ENCODE peak calls at places on chromosomes 13 and 19, in eight cellular contexts. One of them, this sample, is unnamed.

GRCh38 chr19:23957660-23958281 is 43.1 kb downstream of the ZNF726 start:
- DNase-seq in AG04450: peak; percentile 34
- DNase-seq in epithelial cell of esophagus: peak; percentile 89
- DNase-seq in epithelial cell of proximal tubule: peak; percentile 43
- DNase-seq in RWPE1: peak; percentile 76
- DNase-seq in HFFc6: peak; percentile 95
- DNase-seq in dorsolateral prefrontal cortex: no peak
- DNase-seq in lower leg skin: no peak
- DNase-seq in this sample: no peak

GRCh38 chr13:49116873-49117272 is 103.3 kb upstream of the MLNR start:
- DNase-seq in AG04450: no peak
- DNase-seq in epithelial cell of proximal tubule: no peak
- DNase-seq in lower leg skin: no peak
- DNase-seq in RWPE1: no peak
- DNase-seq in dorsolateral prefrontal cortex: no peak
- DNase-seq in HFFc6: no peak
- DNase-seq in epithelial cell of esophagus: no peak
- DNase-seq in this sample: no peak

GRCh38 chr13:29743229-29743786 is 107.1 kb downstream of the UBL3 start:
- DNase-seq in AG04450: peak; percentile 43
- DNase-seq in HFFc6: peak; percentile 66
- DNase-seq in dorsolateral prefrontal cortex: no peak
- DNase-seq in lower leg skin: peak; percentile 88
- DNase-seq in epithelial cell of proximal tubule: peak; percentile 48
- DNase-seq in RWPE1: no peak
- DNase-seq in epithelial cell of esophagus: peak; percentile 13
- DNase-seq in this sample: no peak

GRCh38 chr13:31896427-31896826 is 135.1 kb upstream of the FRY start:
- DNase-seq in epithelial cell of esophagus: no peak
- DNase-seq in RWPE1: no peak
- DNase-seq in dorsolateral prefrontal cortex: no peak
- DNase-seq in lower leg skin: no peak
- DNase-seq in epithelial cell of proximal tubule: no peak
- DNase-seq in AG04450: no peak
- DNase-seq in HFFc6: peak; percentile 33
- DNase-seq in this sample: no peak

GRCh38 chr13:114112826-114113322 is 19.5 kb downstream of the RASA3 start:
- DNase-seq in epithelial cell of proximal tubule: no peak
- DNase-seq in epithelial cell of esophagus: no peak
- DNase-seq in dorsolateral prefrontal cortex: peak; percentile 33
- DNase-seq in RWPE1: no peak
- DNase-seq in HFFc6: no peak
- DNase-seq in lower leg skin: peak; percentile 72
- DNase-seq in AG04450: no peak
- DNase-seq in this sample: no peak

GRCh38 chr19:29777916-29778315 is 33.9 kb upstream of the CCNE1 start:
- DNase-seq in epithelial cell of proximal tubule: no peak
- DNase-seq in AG04450: no peak
- DNase-seq in RWPE1: no peak
- DNase-seq in lower leg skin: no peak
- DNase-seq in HFFc6: no peak
- DNase-seq in epithelial cell of esophagus: no peak
- DNase-seq in dorsolateral prefrontal cortex: no peak
- DNase-seq in this sample: no peak

GRCh38 chr13:113746671-113747070 is 12.4 kb upstream of the TMEM255B start:
- DNase-seq in AG04450: no peak
- DNase-seq in RWPE1: no peak
- DNase-seq in lower leg skin: no peak
- DNase-seq in dorsolateral prefrontal cortex: no peak
- DNase-seq in epithelial cell of esophagus: no peak
- DNase-seq in HFFc6: no peak
- DNase-seq in epithelial cell of proximal tubule: no peak
- DNase-seq in this sample: no peak

GRCh38 chr19:29503140-29503758 is 22.5 kb upstream of the VSTM2B start:
- DNase-seq in RWPE1: no peak
- DNase-seq in lower leg skin: no peak
- DNase-seq in epithelial cell of proximal tubule: no peak
- DNase-seq in dorsolateral prefrontal cortex: peak; percentile 32
- DNase-seq in AG04450: no peak
- DNase-seq in HFFc6: no peak
- DNase-seq in epithelial cell of esophagus: no peak
- DNase-seq in this sample: no peak

GRCh38 chr19:45768644-45769053 is 403 bp downstream of the SIX5 start:
- DNase-seq in epithelial cell of esophagus: peak; percentile 65
- DNase-seq in RWPE1: peak; percentile 59
- DNase-seq in lower leg skin: no peak
- DNase-seq in HFFc6: no peak
- DNase-seq in dorsolateral prefrontal cortex: no peak
- DNase-seq in AG04450: no peak
- DNase-seq in epithelial cell of proximal tubule: no peak
- DNase-seq in this sample: no peak

GRCh38 chr13:80341771-80342271 is 895 bp upstream of the SPRY2 start:
- DNase-seq in lower leg skin: peak; percentile 88
- DNase-seq in epithelial cell of proximal tubule: no peak
- DNase-seq in AG04450: no peak
- DNase-seq in dorsolateral prefrontal cortex: no peak
- DNase-seq in HFFc6: no peak
- DNase-seq in RWPE1: no peak
- DNase-seq in epithelial cell of esophagus: peak; percentile 33
- DNase-seq in this sample: peak; percentile 37

GRCh38 chr13:23506071-23506820 is 64.0 kb upstream of the TNFRSF19 start:
- DNase-seq in dorsolateral prefrontal cortex: no peak
- DNase-seq in epithelial cell of proximal tubule: no peak
- DNase-seq in RWPE1: no peak
- DNase-seq in HFFc6: peak; percentile 16
- DNase-seq in epithelial cell of esophagus: no peak
- DNase-seq in AG04450: no peak
- DNase-seq in lower leg skin: no peak
- DNase-seq in this sample: no peak

GRCh38 chr13:105979586-105979985 is 555.9 kb downstream of the EFNB2 start:
- DNase-seq in lower leg skin: no peak
- DNase-seq in epithelial cell of esophagus: peak; percentile 92
- DNase-seq in AG04450: no peak
- DNase-seq in dorsolateral prefrontal cortex: no peak
- DNase-seq in epithelial cell of proximal tubule: no peak
- DNase-seq in RWPE1: peak; percentile 46
- DNase-seq in HFFc6: no peak
- DNase-seq in this sample: no peak

GRCh38 chr19:54875506-54875905 is 1.5 kb downstream of the FCAR start:
- DNase-seq in lower leg skin: no peak
- DNase-seq in RWPE1: no peak
- DNase-seq in epithelial cell of esophagus: no peak
- DNase-seq in HFFc6: no peak
- DNase-seq in AG04450: no peak
- DNase-seq in dorsolateral prefrontal cortex: no peak
- DNase-seq in epithelial cell of proximal tubule: no peak
- DNase-seq in this sample: no peak

GRCh38 chr19:13187419-13187818 is 37.2 kb downstream of the IER2 start:
- DNase-seq in epithelial cell of esophagus: no peak
- DNase-seq in epithelial cell of proximal tubule: no peak
- DNase-seq in lower leg skin: no peak
- DNase-seq in AG04450: no peak
- DNase-seq in HFFc6: no peak
- DNase-seq in dorsolateral prefrontal cortex: no peak
- DNase-seq in RWPE1: no peak
- DNase-seq in this sample: no peak

GRCh38 chr19:57406516-57407123 is 4.3 kb upstream of the ZNF17 start:
- DNase-seq in epithelial cell of proximal tubule: peak; percentile 22
- DNase-seq in epithelial cell of esophagus: peak; percentile 82
- DNase-seq in AG04450: peak; percentile 15
- DNase-seq in RWPE1: peak; percentile 69
- DNase-seq in lower leg skin: no peak
- DNase-seq in dorsolateral prefrontal cortex: peak; percentile 55
- DNase-seq in HFFc6: peak; percentile 27
- DNase-seq in this sample: peak; percentile 62

DNA sequence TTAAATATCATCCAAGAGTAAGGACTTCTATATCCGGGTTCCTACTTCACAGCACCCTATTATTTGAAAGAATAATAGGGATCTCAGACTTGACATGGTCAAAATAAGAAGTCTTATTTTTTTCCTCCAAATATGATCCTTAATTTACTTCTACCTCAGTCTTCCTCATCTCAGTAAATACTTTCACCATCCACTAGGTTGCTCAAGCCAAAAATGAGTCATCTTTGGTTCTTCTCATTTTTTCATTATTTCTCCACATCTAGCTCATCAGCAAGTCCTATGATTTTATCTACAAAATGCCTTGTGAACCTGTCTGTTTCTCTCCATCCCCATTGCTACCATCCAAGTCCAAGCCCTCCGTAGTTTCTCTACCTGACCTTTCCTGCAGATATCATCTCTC is 121.9 kb upstream of the GJB6 start:
- DNase-seq in dorsolateral prefrontal cortex: no peak
- DNase-seq in AG04450: no peak
- DNase-seq in epithelial cell of esophagus: peak; percentile 76
- DNase-seq in RWPE1: no peak
- DNase-seq in epithelial cell of proximal tubule: no peak
- DNase-seq in lower leg skin: no peak
- DNase-seq in HFFc6: peak; percentile 57
- DNase-seq in this sample: no peak
- TF ChIP-seq CTCF in dorsolateral prefrontal cortex: no peak
- TF ChIP-seq CTCF in AG04450: peak; percentile 33
- TF ChIP-seq CTCF in epithelial cell of esophagus: peak; percentile 32
- TF ChIP-seq CTCF in RWPE1: no peak
- TF ChIP-seq CTCF in epithelial cell of proximal tubule: peak; percentile 35
- TF ChIP-seq CTCF in lower leg skin: no peak
- TF ChIP-seq CTCF in HFFc6: peak; percentile 58
- TF ChIP-seq CTCF in this sample: no peak

GRCh38 chr19:799076-799881 is 2.0 kb downstream of the PTBP1 start:
- DNase-seq in lower leg skin: no peak
- DNase-seq in AG04450: no peak
- DNase-seq in dorsolateral prefrontal cortex: no peak
- DNase-seq in epithelial cell of proximal tubule: no peak
- DNase-seq in HFFc6: peak; percentile 41
- DNase-seq in epithelial cell of esophagus: peak; percentile 47
- DNase-seq in RWPE1: no peak
- DNase-seq in this sample: no peak

GRCh38 chr19:796692-797527 is at the start of gene PTBP1:
- DNase-seq in epithelial cell of esophagus: peak; percentile 100
- DNase-seq in RWPE1: peak; percentile 97
- DNase-seq in dorsolateral prefrontal cortex: peak; percentile 100
- DNase-seq in HFFc6: peak; percentile 100
- DNase-seq in AG04450: peak; percentile 100
- DNase-seq in lower leg skin: peak; percentile 100
- DNase-seq in epithelial cell of proximal tubule: peak; percentile 98
- DNase-seq in this sample: peak; percentile 99

GRCh38 chr19:795691-796581 is 1.3 kb upstream of the PTBP1 start:
- DNase-seq in dorsolateral prefrontal cortex: no peak
- DNase-seq in lower leg skin: no peak
- DNase-seq in RWPE1: no peak
- DNase-seq in epithelial cell of proximal tubule: no peak
- DNase-seq in AG04450: no peak
- DNase-seq in HFFc6: no peak
- DNase-seq in epithelial cell of esophagus: no peak
- DNase-seq in this sample: no peak

GRCh38 chr19:798415-799075 is 1.3 kb downstream of the PTBP1 start:
- DNase-seq in lower leg skin: no peak
- DNase-seq in epithelial cell of proximal tubule: no peak
- DNase-seq in HFFc6: no peak
- DNase-seq in RWPE1: no peak
- DNase-seq in dorsolateral prefrontal cortex: no peak
- DNase-seq in AG04450: no peak
- DNase-seq in epithelial cell of esophagus: no peak
- DNase-seq in this sample: no peak

DNA sequence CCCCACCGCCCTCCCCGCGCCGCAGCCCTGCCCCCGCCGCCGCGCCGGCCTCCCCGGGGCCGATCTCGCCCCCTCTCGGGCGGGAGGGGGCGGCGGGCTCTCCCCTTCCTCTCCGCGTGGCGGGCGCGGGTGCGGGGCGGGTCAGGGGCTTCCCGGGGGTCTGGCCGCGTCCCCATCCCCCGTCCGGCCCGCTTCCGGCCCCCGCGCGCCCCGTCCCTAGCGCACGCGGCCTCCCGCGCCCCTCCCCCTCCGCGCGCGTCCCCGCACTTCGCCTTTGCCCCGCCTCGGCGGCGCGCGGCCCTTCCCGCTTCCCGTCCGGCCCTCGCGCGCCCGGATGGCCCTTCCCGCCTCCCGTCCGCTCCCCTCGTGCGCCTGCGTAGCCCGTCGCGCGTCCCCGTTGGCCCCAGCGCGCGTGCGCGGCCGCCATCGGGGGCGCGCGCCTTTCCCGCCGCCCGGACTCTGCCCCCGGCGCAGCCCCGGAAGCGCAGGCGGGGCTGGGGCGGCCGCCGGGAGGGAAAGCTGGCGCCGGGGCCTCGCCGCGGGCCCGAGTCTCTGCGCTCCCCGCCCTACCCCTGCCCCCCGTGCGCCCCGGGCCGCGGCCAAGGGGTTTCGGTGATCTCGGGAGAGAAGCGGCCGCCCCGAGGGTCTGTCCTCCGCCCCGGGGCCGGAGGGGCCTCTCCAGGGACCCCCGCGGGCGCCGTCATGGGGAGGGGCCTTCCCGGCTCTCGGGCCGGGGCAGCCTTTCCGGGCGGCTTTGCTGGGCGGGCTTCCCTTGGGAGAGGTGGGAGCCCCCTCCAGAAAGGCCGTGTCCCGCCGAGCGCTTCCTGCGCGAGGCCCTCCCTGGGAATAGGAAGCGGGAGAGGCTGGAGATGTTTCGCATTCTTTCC is 519 bp downstream of the PTBP1 start:
- DNase-seq in dorsolateral prefrontal cortex: peak; percentile 76
- DNase-seq in lower leg skin: peak; percentile 98
- DNase-seq in HFFc6: peak; percentile 76
- DNase-seq in epithelial cell of esophagus: peak; percentile 90
- DNase-seq in epithelial cell of proximal tubule: no peak
- DNase-seq in AG04450: peak; percentile 66
- DNase-seq in RWPE1: peak; percentile 89
- DNase-seq in this sample: peak; percentile 79
- TF ChIP-seq CTCF in dorsolateral prefrontal cortex: no peak
- TF ChIP-seq CTCF in lower leg skin: no peak
- TF ChIP-seq CTCF in HFFc6: no peak
- TF ChIP-seq CTCF in epithelial cell of esophagus: no peak
- TF ChIP-seq CTCF in epithelial cell of proximal tubule: no peak
- TF ChIP-seq CTCF in AG04450: no peak
- TF ChIP-seq CTCF in RWPE1: no peak
- TF ChIP-seq CTCF in this sample: no peak

GRCh38 chr13:20118268-20119140 is 42.3 kb downstream of the GJA3 start:
- DNase-seq in epithelial cell of esophagus: peak; percentile 17
- DNase-seq in dorsolateral prefrontal cortex: peak; percentile 59
- DNase-seq in lower leg skin: peak; percentile 90
- DNase-seq in AG04450: no peak
- DNase-seq in HFFc6: no peak
- DNase-seq in epithelial cell of proximal tubule: no peak
- DNase-seq in RWPE1: no peak
- DNase-seq in this sample: peak; percentile 14
- TF ChIP-seq CTCF in epithelial cell of esophagus: no peak
- TF ChIP-seq CTCF in dorsolateral prefrontal cortex: no peak
- TF ChIP-seq CTCF in lower leg skin: no peak
- TF ChIP-seq CTCF in AG04450: no peak
- TF ChIP-seq CTCF in HFFc6: no peak
- TF ChIP-seq CTCF in epithelial cell of proximal tubule: no peak
- TF ChIP-seq CTCF in RWPE1: no peak
- TF ChIP-seq CTCF in this sample: peak; percentile 66

DNA sequence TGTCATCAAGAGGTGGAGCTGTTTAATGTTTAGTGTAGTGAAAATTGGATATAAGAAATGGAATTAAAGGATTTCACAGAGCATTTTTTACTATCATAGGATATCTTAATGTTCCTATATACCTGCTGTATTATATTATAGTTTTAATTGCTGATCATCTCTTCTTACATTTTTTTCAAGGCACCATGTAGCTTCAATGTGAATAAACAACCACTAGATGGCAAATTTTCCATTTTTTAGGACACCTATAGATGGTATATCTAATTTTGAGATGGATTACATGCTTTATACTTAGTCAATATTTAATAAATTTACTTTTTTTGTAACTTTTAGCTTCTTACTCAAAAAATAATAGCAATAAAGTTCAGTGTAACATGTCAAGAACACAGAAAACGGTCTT is 9.0 kb upstream of the ATXN8OS start:
- DNase-seq in epithelial cell of proximal tubule: no peak
- DNase-seq in epithelial cell of esophagus: peak; percentile 32
- DNase-seq in HFFc6: no peak
- DNase-seq in dorsolateral prefrontal cortex: no peak
- DNase-seq in RWPE1: no peak
- DNase-seq in AG04450: no peak
- DNase-seq in lower leg skin: no peak
- DNase-seq in this sample: no peak
- TF ChIP-seq CTCF in epithelial cell of proximal tubule: peak; percentile 62
- TF ChIP-seq CTCF in epithelial cell of esophagus: peak; percentile 37
- TF ChIP-seq CTCF in HFFc6: peak; percentile 50
- TF ChIP-seq CTCF in dorsolateral prefrontal cortex: peak; percentile 31
- TF ChIP-seq CTCF in RWPE1: peak; percentile 33
- TF ChIP-seq CTCF in AG04450: no peak
- TF ChIP-seq CTCF in lower leg skin: no peak
- TF ChIP-seq CTCF in this sample: peak; percentile 60